ENCODE peak calls at places on chromosomes 11 and 22, in nine cellular contexts. F is GM10248; O is naive thymus-derived CD8-positive, alpha-beta T cell; C is sigmoid colon; N is RPMI8226; X is iPS DF 6.9; U is neural progenitor cell; R is left cardiac atrium; G is NCI-H2029. V is an unnamed sample.

GRCh38 chr11:87097582-87097981 is 59.8 kb downstream of the TMEM135 start:
- DNase-seq in X (peak; percentile 25), G (peak; percentile 6), F (peak; percentile 66), R (no peak), C (no peak), U (peak; percentile 62), O (peak; percentile 33), N (peak; percentile 38), V (no peak)

GRCh38 chr22:32754413-32755041 is 47.0 kb upstream of the TIMP3 start:
- DNase-seq in O (no peak), N (no peak), R (peak; percentile 49), C (no peak), G (no peak), F (no peak), X (no peak), U (no peak), V (no peak)

GRCh38 chr22:27685515-27685914 is 116.0 kb downstream of the MN1 start:
- DNase-seq in O (no peak), F (no peak), R (peak; percentile 63), N (no peak), G (no peak), C (no peak), U (no peak), X (no peak), V (no peak)

GRCh38 chr11:61860054-61860903 is 31.1 kb downstream of the FADS3 start:
- DNase-seq in O (no peak), X (no peak), U (no peak), F (no peak), N (no peak), R (peak; percentile 81), C (peak; percentile 81), G (peak; percentile 72), V (no peak)

GRCh38 chr11:108624196-108624925 is 30.8 kb upstream of the EXPH5 start:
- DNase-seq in F (no peak), O (no peak), R (no peak), C (no peak), N (no peak), U (no peak), G (no peak), X (no peak), V (no peak)

GRCh38 chr22:45863981-45864751 is 112.8 kb downstream of the WNT7B start:
- DNase-seq in F (peak; percentile 81), C (peak; percentile 64), G (peak; percentile 83), N (peak; percentile 80), O (peak; percentile 57), R (peak; percentile 75), X (no peak), U (peak; percentile 80), V (peak; percentile 81)

GRCh38 chr22:39932918-39933649 is 27.1 kb upstream of the TMA7B start:
- DNase-seq in R (no peak), C (no peak), O (peak; percentile 64), G (no peak), F (peak; percentile 50), U (peak; percentile 90), X (peak; percentile 75), N (peak; percentile 52), V (no peak)

GRCh38 chr11:69799582-69799981 is 19.6 kb downstream of the FGF3 start:
- DNase-seq in G (no peak), O (no peak), X (no peak), F (no peak), N (peak; percentile 53), C (no peak), U (peak; percentile 37), R (no peak), V (no peak)

GRCh38 chr22:49793296-49793695 is 34.4 kb downstream of the BRD1 start:
- DNase-seq in X (no peak), F (no peak), N (no peak), R (no peak), G (no peak), U (no peak), O (no peak), C (no peak), V (no peak)

GRCh38 chr11:44765676-44766075 is 38.9 kb downstream of the TSPAN18 start:
- DNase-seq in X (no peak), R (no peak), N (no peak), C (no peak), O (no peak), G (no peak), F (no peak), U (no peak), V (no peak)

GRCh38 chr22:49446145-49446758 is 381.4 kb downstream of the BRD1 start:
- DNase-seq in X (no peak), N (no peak), F (no peak), U (no peak), O (no peak), R (no peak), C (no peak), G (no peak), V (no peak)

GRCh38 chr11:128961645-128962044 is 19.0 kb upstream of the TP53AIP1 start:
- DNase-seq in O (no peak), X (no peak), C (no peak), R (no peak), N (no peak), G (no peak), F (no peak), U (no peak), V (no peak)

GRCh38 chr11:2587976-2588748 is 111.6 kb downstream of the KCNQ1OT1 start:
- DNase-seq in X (no peak), C (peak; percentile 59), F (peak; percentile 13), G (no peak), N (no peak), R (no peak), U (no peak), O (no peak), V (no peak)

GRCh38 chr22:40107756-40108437 is 69.8 kb upstream of the TNRC6B start:
- DNase-seq in X (no peak), G (peak; percentile 4), O (no peak), F (no peak), U (no peak), N (peak; percentile 20), C (no peak), R (peak; percentile 22), V (no peak)

GRCh38 chr11:101470881-101471535 is 112.8 kb downstream of the TRPC6 start:
- DNase-seq in F (no peak), R (no peak), O (no peak), X (no peak), C (no peak), U (no peak), G (no peak), N (no peak), V (no peak)

GRCh38 chr22:21766933-21767462 is 31.4 kb upstream of the YPEL1 start:
- DNase-seq in C (no peak), N (no peak), F (peak; percentile 67), O (no peak), X (no peak), U (no peak), G (no peak), R (no peak), V (no peak)

GRCh38 chr11:15258433-15259350 is 144.0 kb downstream of the INSC start:
- DNase-seq in O (no peak), F (no peak), X (peak; percentile 13), U (peak; percentile 37), G (peak; percentile 65), C (no peak), R (no peak), N (no peak), V (peak; percentile 75)

GRCh38 chr22:42926768-42927167 is 69.7 kb upstream of the ARFGAP3 start:
- DNase-seq in N (no peak), F (no peak), U (no peak), O (no peak), R (no peak), X (no peak), G (no peak), C (no peak), V (no peak)

GRCh38 chr11:83681045-83681781 is 395.0 kb upstream of the CCDC90B start:
- DNase-seq in X (no peak), C (no peak), F (no peak), G (no peak), N (peak; percentile 4), R (no peak), O (no peak), U (peak; percentile 60), V (no peak)

V was measured in DMS153.